ENCODE peak calls at places on chromosomes 11 and 22, in four cellular contexts. X, L, P and C are unnamed samples.

GRCh38 chr11:134562176-134562575 is 150.1 kb upstream of the B3GAT1 start:
- DNase-seq in X (no peak), L (no peak), P (no peak), C (peak)

GRCh38 chr11:44030276-44030932 is 17.4 kb upstream of the ACCSL start:
- DNase-seq in X (peak), L (peak), P (no peak), C (peak)

GRCh38 chr11:3189193-3189843 is 24.2 kb upstream of the OSBPL5 start:
- DNase-seq in X (no peak), L (no peak), P (no peak), C (peak)

GRCh38 chr11:44604171-44604581 is 38.7 kb downstream of the CD82 start:
- DNase-seq in X (peak), L (peak), P (no peak), C (no peak)

GRCh38 chr11:12182650-12183511 is 72.5 kb downstream of the MICAL2 start:
- DNase-seq in X (peak), L (peak), P (no peak), C (peak)

GRCh38 chr11:124612567-124613245 is 1.5 kb downstream of the PANX3 start:
- DNase-seq in X (peak), L (no peak), P (no peak), C (peak)

GRCh38 chr22:43213066-43213465 is 26.1 kb upstream of the TTLL12 start:
- DNase-seq in X (no peak), L (no peak), P (no peak), C (peak)

GRCh38 chr22:28983190-28983589 is 78.4 kb downstream of the C22orf31 start:
- DNase-seq in X (no peak), L (no peak), P (no peak), C (peak)

GRCh38 chr22:31085493-31085824 is 4.3 kb downstream of the SMTN start:
- DNase-seq in X (no peak), L (no peak), P (no peak), C (peak)

GRCh38 chr11:133343951-133344350 is 188.3 kb downstream of the OPCML start:
- DNase-seq in X (no peak), L (peak), P (peak), C (no peak)

GRCh38 chr11:10930224-10930960 is 72.5 kb upstream of the ZBED5 start:
- DNase-seq in X (peak), L (no peak), P (no peak), C (no peak)

GRCh38 chr11:62794201-62794775 is 2.5 kb upstream of the TMEM223 start:
- DNase-seq in X (no peak), L (no peak), P (no peak), C (no peak)

GRCh38 chr11:22957890-22958289 is 97.6 kb upstream of the CCDC179 start:
- DNase-seq in X (no peak), L (no peak), P (no peak), C (no peak)

GRCh38 chr11:10666976-10667892 is 26.3 kb downstream of the IRAG1 start:
- DNase-seq in X (peak), L (no peak), P (no peak), C (no peak)

GRCh38 chr22:38927033-38927789 is 30.2 kb upstream of the APOBEC3A start:
- DNase-seq in X (peak), L (peak), P (peak), C (peak)

GRCh38 chr11:93741882-93742226 is 382 bp downstream of the C11orf54 start:
- DNase-seq in X (peak), L (peak), P (no peak), C (no peak)

GRCh38 chr11:95016133-95016532 is 8.9 kb upstream of the KDM4E start:
- DNase-seq in X (no peak), L (no peak), P (no peak), C (no peak)

GRCh38 chr11:43907028-43907966 is 26.7 kb downstream of the ALKBH3 start:
- DNase-seq in X (no peak), L (no peak), P (no peak), C (no peak)

GRCh38 chr11:130865091-130865771 is 51.0 kb downstream of the SNX19 start:
- DNase-seq in X (no peak), L (no peak), P (no peak), C (peak)

GRCh38 chr11:133007020-133007584 is 525.2 kb downstream of the OPCML start:
- DNase-seq in X (no peak), L (no peak), P (no peak), C (no peak)

GRCh38 chr11:13294178-13294577 is 16.6 kb downstream of the BMAL1 start:
- DNase-seq in X (no peak), L (no peak), P (no peak), C (no peak)

GRCh38 chr11:3736816-3737215 is 60.5 kb downstream of the NUP98 start:
- DNase-seq in X (no peak), L (no peak), P (no peak), C (no peak)

GRCh38 chr11:41533761-41534160 is 74.3 kb upstream of the LRRC4C start:
- DNase-seq in X (no peak), L (no peak), P (no peak), C (no peak)

GRCh38 chr11:10628506-10629236 is 60.2 kb upstream of the LYVE1 start:
- DNase-seq in X (no peak), L (no peak), P (no peak), C (no peak)

GRCh38 chr11:131037873-131038272 is 121.6 kb upstream of the SNX19 start:
- DNase-seq in X (no peak), L (no peak), P (no peak), C (no peak)

GRCh38 chr11:100942016-100942415 is 187.6 kb downstream of the PGR start:
- DNase-seq in X (peak), L (no peak), P (no peak), C (no peak)

DNA sequence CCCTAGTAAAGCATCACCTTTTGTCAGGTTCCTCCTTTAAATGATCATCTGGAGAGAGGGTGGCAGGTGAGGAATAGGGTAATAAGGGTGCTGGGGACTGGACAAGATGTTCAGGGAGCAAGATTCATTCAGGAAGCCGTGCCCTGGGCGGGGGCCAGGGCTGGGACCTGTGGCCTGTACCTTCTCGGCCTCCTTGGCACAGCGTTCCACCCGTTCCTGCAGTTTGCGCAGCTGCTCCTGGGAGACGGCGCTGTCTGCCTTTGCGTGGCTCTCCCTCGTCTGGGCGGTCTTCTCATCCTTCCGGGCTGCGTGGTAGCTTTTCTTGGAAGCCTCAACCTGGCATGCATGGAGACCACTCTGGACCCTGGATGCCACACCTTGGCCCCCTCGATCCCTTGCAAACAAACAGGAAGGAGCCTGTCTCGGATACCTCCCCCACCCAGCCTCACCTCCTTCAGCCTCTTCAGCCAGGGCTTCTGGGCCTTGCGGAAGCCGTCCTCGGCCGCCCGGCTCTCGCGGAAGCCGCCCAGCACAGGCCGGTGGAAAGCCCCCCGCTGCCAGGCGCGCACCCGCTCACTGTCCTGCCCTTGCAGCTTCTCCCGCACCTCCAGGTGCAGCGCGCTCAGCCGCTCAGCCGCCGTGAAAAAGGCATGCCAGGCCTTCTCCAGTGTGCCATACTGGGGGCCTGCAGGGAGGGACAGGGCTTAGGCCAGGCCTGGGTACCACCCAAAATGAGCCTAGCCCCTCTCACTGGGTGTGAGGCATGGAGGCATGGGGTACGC is 3.5 kb upstream of the ARFGAP2 start:
- DNase-seq in X (no peak), L (no peak), P (no peak), C (no peak)
- H3K27ac ChIP-seq in X (no peak), L (no peak), P (no peak), C (no peak)

GRCh38 chr11:103889679-103890078 is 146.8 kb upstream of the DDI1 start:
- DNase-seq in X (peak), L (no peak), P (no peak), C (no peak)

GRCh38 chr11:103890654-103891053 is 145.8 kb upstream of the DDI1 start:
- DNase-seq in X (no peak), L (no peak), P (no peak), C (no peak)

GRCh38 chr11:103883856-103884255 is 152.6 kb upstream of the DDI1 start:
- DNase-seq in X (no peak), L (no peak), P (no peak), C (no peak)

GRCh38 chr11:103888541-103888951 is 147.9 kb upstream of the DDI1 start:
- DNase-seq in X (no peak), L (peak), P (no peak), C (no peak)

DNA sequence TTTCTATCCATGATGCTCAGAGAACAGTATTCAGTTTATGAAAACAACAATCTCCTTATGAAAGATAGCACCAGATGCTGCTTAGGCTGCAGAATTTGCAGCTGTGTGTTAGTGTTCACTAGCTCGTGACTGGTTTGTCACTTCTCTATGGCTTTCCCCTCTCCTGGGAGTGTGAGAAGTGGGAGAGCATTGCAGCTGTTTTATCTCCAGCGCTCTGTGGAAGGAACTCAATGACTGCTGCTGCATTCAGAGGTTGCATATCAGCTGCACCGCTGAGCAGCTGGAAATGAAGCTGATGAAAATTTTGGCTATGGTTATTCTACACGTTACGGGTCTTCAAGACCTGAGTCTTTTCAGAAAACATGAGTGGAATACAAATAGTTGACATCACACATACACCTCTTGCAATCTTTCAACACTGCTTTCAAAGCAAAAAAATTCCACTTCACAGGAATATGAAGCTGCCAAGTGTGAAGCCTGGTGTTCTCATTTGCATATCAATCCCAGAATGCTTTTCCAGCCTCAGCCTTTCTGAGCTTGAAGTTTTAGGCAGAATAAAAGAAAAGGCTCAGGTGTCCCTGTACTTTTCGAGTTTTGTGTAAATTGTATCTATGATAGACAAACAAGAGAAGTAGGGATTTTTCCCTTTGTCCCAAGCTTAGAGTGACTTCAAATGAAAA is 149.3 kb upstream of the DDI1 start:
- DNase-seq in X (no peak), L (no peak), P (no peak), C (no peak)
- H3K27ac ChIP-seq in X (no peak), L (no peak), P (no peak), C (no peak)

GRCh38 chr11:72709478-72710238 is 35.4 kb upstream of the PDE2A start:
- DNase-seq in X (no peak), L (no peak), P (no peak), C (no peak)
- H3K27ac ChIP-seq in X (no peak), L (no peak), P (no peak), C (no peak)

GRCh38 chr11:65578667-65579066 is 2.8 kb downstream of the EHBP1L1 start:
- DNase-seq in X (no peak), L (no peak), P (no peak), C (no peak)
- H3K27ac ChIP-seq in X (no peak), L (no peak), P (no peak), C (no peak)

GRCh38 chr22:27724181-27724580 is 77.4 kb downstream of the MN1 start:
- DNase-seq in X (no peak), L (no peak), P (no peak), C (no peak)

GRCh38 chr22:27724706-27725105 is 76.8 kb downstream of the MN1 start:
- DNase-seq in X (peak), L (peak), P (no peak), C (no peak)

GRCh38 chr22:27727673-27728451 is 73.7 kb downstream of the MN1 start:
- DNase-seq in X (no peak), L (no peak), P (no peak), C (no peak)

GRCh38 chr22:27726726-27727449 is 74.7 kb downstream of the MN1 start:
- DNase-seq in X (peak), L (peak), P (no peak), C (peak)

DNA sequence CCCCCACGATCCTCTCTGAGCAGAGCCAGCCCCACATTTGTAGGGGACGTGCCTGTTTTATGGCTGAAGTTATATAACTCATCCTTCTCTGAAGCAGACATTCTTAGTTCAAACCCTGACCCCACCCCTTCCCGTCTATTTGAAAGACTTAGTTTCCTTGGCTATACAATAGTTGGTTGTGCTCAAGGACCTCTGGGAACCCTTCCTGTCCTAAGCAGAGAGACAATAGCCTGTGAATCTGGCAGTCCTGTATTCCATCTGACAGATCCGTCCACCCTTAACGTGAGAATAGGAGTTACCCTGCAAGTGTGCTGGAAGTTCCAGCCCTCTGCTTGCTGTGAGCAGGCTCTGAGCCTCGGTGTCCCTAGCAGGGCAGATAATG is 75.2 kb downstream of the MN1 start:
- DNase-seq in X (no peak), L (no peak), P (no peak), C (no peak)
- H3K27ac ChIP-seq in X (peak), L (peak), P (no peak), C (no peak)

GRCh38 chr11:60871378-60872061 is 4.2 kb downstream of the ZP1 start:
- DNase-seq in X (peak), L (no peak), P (no peak), C (peak)
- H3K27ac ChIP-seq in X (peak), L (no peak), P (no peak), C (no peak)

GRCh38 chr11:5380740-5381342 is 2.8 kb upstream of the OR51M1 start:
- DNase-seq in X (peak), L (peak), P (peak), C (peak)

GRCh38 chr11:5390210-5390609 is 6.6 kb downstream of the OR51M1 start:
- DNase-seq in X (no peak), L (no peak), P (no peak), C (no peak)

GRCh38 chr11:5383576-5383975 is at the start of gene OR51M1:
- DNase-seq in X (no peak), L (no peak), P (no peak), C (peak)

DNA sequence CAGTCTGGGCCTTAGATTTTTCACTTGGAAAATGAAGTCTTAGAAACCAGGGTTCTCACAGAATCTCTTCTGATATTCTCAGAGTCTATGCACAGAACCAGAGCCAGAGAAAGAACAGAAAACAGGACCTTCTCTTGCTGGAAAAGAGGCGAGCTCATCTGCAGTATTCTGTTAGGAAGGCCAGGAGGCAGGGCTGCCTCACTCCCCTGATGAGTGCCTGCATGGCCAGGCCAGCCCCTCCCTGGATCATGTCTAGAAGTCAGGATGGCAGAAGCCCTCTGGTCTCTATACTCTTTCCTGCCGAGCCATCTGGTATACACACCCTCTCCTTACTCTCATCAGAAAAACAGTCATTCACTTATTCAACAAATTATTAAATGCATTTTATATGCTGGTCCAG is 723 bp downstream of the OR51M1 start:
- DNase-seq in X (no peak), L (no peak), P (no peak), C (no peak)
- H3K27ac ChIP-seq in X (no peak), L (no peak), P (no peak), C (no peak)

GRCh38 chr22:36017661-36018091 is 10.9 kb downstream of the RBFOX2 start:
- DNase-seq in X (no peak), L (no peak), P (no peak), C (no peak)

GRCh38 chr22:36026741-36027140 is 1.9 kb downstream of the RBFOX2 start:
- DNase-seq in X (peak), L (peak), P (no peak), C (no peak)

GRCh38 chr22:36021649-36022048 is 7.0 kb downstream of the RBFOX2 start:
- DNase-seq in X (no peak), L (no peak), P (no peak), C (no peak)

GRCh38 chr22:36022697-36023096 is 5.9 kb downstream of the RBFOX2 start:
- DNase-seq in X (no peak), L (no peak), P (no peak), C (no peak)

GRCh38 chr22:36022162-36022561 is 6.5 kb downstream of the RBFOX2 start:
- DNase-seq in X (peak), L (peak), P (no peak), C (no peak)
- H3K27ac ChIP-seq in X (peak), L (no peak), P (no peak), C (no peak)

DNA sequence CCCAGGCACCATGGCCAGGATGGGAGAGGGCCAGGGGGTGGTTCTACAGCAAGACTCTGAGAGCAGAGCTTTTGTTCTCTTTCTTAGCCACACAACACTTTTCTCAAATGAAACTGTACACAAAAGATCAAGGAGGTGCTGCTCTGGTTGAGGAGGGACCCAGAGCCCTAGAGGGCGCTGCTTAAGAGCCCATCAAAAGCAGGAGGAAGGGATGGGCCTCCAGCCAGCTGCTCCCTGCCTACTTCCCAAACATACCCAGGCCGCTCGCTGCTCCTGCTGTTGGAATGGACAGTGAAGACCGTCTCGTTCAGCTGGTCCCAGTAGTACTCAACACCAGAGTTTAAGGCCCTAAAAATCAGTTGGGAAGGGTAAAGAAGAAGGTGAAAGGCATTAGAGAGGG is 18.4 kb upstream of the CHRM4 start:
- DNase-seq in X (no peak), L (no peak), P (no peak), C (peak)
- H3K27ac ChIP-seq in X (no peak), L (no peak), P (no peak), C (no peak)